ENCODE peak calls at places on chromosome 21, in nine cellular contexts. W is T47D; V is CD4-positive, alpha-beta memory T cell; I is EH; Y is T-helper 2 cell; N is activated effector memory CD4-positive, alpha-beta T cell treated with anti-CD3 and anti-CD28 coated beads, Interleukin-2, amount 50 U/mL, for 16 hours; S is BJ; A is lung microvascular endothelial cell; D is memory B cell. C is an unnamed sample.

GRCh38 chr21:14841511-14842472 is 223.0 kb downstream of the NRIP1 start:
- DNase-seq in W (no peak), V (no peak), I (no peak), Y (no peak), N (no peak), S (no peak), A (no peak), D (no peak), C (no peak)

GRCh38 chr21:33089439-33089838 is 19.5 kb downstream of the OLIG1 start:
- DNase-seq in W (no peak), V (no peak), I (no peak), Y (no peak), N (no peak), S (no peak), A (no peak), D (no peak), C (no peak)

GRCh38 chr21:14740116-14740515 is 194.0 kb upstream of the SAMSN1 start:
- DNase-seq in W (no peak), V (no peak), I (no peak), Y (no peak), N (no peak), S (no peak), A (no peak), D (no peak), C (no peak)

GRCh38 chr21:28067015-28067414 is 925.7 kb downstream of the LTN1 start:
- DNase-seq in W (no peak), V (no peak), I (no peak), Y (no peak), N (no peak), S (no peak), A (no peak), D (no peak), C (no peak)

GRCh38 chr21:32687946-32688345 is 39.9 kb downstream of the SYNJ1 start:
- DNase-seq in W (no peak), V (no peak), I (no peak), Y (no peak), N (no peak), S (no peak), A (peak), D (no peak), C (peak)

GRCh38 chr21:38997051-38997450 is 186.2 kb downstream of the PSMG1 start:
- DNase-seq in W (no peak), V (no peak), I (no peak), Y (no peak), N (no peak), S (no peak), A (no peak), D (no peak), C (no peak)

GRCh38 chr21:42160111-42160949 is 58.6 kb upstream of the ABCG1 start:
- DNase-seq in W (no peak), V (no peak), I (no peak), Y (no peak), N (peak), S (no peak), A (no peak), D (no peak), C (no peak)

GRCh38 chr21:41739936-41740335 is 26.9 kb downstream of the RIPK4 start:
- DNase-seq in W (no peak), V (no peak), I (no peak), Y (no peak), N (no peak), S (no peak), A (no peak), D (no peak), C (no peak)

GRCh38 chr21:21290751-21291150 is 292.5 kb downstream of the NCAM2 start:
- DNase-seq in W (no peak), V (no peak), I (no peak), Y (no peak), N (no peak), S (no peak), A (no peak), D (no peak), C (no peak)

GRCh38 chr21:28821276-28822063 is 171.2 kb downstream of the LTN1 start:
- DNase-seq in W (no peak), V (no peak), I (peak), Y (no peak), N (no peak), S (peak), A (no peak), D (no peak), C (no peak)

GRCh38 chr21:15249285-15249993 is 184.6 kb upstream of the NRIP1 start:
- DNase-seq in W (no peak), V (no peak), I (no peak), Y (no peak), N (no peak), S (no peak), A (no peak), D (no peak), C (peak)

GRCh38 chr21:35134299-35134698 is 85.2 kb upstream of the RUNX1 start:
- DNase-seq in W (no peak), V (no peak), I (no peak), Y (no peak), N (no peak), S (no peak), A (no peak), D (no peak), C (no peak)

GRCh38 chr21:45699251-45699942 is 55.9 kb downstream of the PCBP3 start:
- DNase-seq in W (no peak), V (no peak), I (no peak), Y (no peak), N (no peak), S (no peak), A (no peak), D (no peak), C (no peak)

GRCh38 chr21:46099476-46099875 is 1.6 kb downstream of the COL6A2 start:
- DNase-seq in W (no peak), V (no peak), I (peak), Y (no peak), N (no peak), S (no peak), A (no peak), D (no peak), C (no peak)

GRCh38 chr21:27526451-27526850 is 559.6 kb upstream of the ADAMTS5 start:
- DNase-seq in W (no peak), V (no peak), I (no peak), Y (no peak), N (no peak), S (no peak), A (no peak), D (no peak), C (no peak)

GRCh38 chr21:36749935-36750578 is 51.1 kb downstream of the SIM2 start:
- DNase-seq in W (no peak), V (no peak), I (peak), Y (no peak), N (peak), S (no peak), A (peak), D (no peak), C (no peak)

GRCh38 chr21:41955516-41955915 is 1.7 kb upstream of the C2CD2 start:
- DNase-seq in W (no peak), V (no peak), I (no peak), Y (no peak), N (no peak), S (no peak), A (no peak), D (no peak), C (no peak)

GRCh38 chr21:46607605-46608004 is 2.7 kb upstream of the S100B start:
- DNase-seq in W (no peak), V (no peak), I (no peak), Y (no peak), N (no peak), S (no peak), A (no peak), D (no peak), C (no peak)

GRCh38 chr21:14553422-14553821 is 7.3 kb upstream of the SAMSN1 start:
- DNase-seq in W (no peak), V (no peak), I (no peak), Y (no peak), N (no peak), S (no peak), A (no peak), D (no peak), C (no peak)

GRCh38 chr21:35473496-35473895 is 424.4 kb upstream of the RUNX1 start:
- DNase-seq in W (no peak), V (no peak), I (no peak), Y (no peak), N (no peak), S (no peak), A (no peak), D (no peak), C (no peak)

GRCh38 chr21:41722052-41723018 is 44.5 kb downstream of the RIPK4 start:
- DNase-seq in W (no peak), V (no peak), I (no peak), Y (no peak), N (no peak), S (no peak), A (no peak), D (no peak), C (no peak)

GRCh38 chr21:37072239-37072987 is 458 bp downstream of the PIGP start:
- DNase-seq in W (peak), V (peak), I (peak), Y (no peak), N (peak), S (peak), A (peak), D (no peak), C (no peak)

GRCh38 chr21:27776925-27777553 is 810.2 kb upstream of the ADAMTS5 start:
- DNase-seq in W (no peak), V (no peak), I (no peak), Y (no peak), N (no peak), S (no peak), A (no peak), D (no peak), C (no peak)

GRCh38 chr21:44618909-44619308 is 7.0 kb downstream of the KRTAP10-8 start:
- DNase-seq in W (no peak), V (peak), I (no peak), Y (peak), N (peak), S (no peak), A (peak), D (no peak), C (peak)